ENCODE peak calls at places on chromosomes 4 and X, in ten cellular contexts. Y is tibial nerve, J is heart left ventricle, O is Peyer's patch, Z is endothelial cell of umbilical vein, W is K562, Q is IMR-90, S is A549, A is transverse colon, N is stomach. H is an unnamed sample.

GRCh38 chr4:173485164-173485563 is 44.9 kb downstream of the HAND2 start:
- DNase-seq in J (no peak), O (no peak), W (no peak), S (no peak), Y (no peak), Z (no peak), N (no peak), A (no peak), Q (peak; percentile 39), H (no peak)

GRCh38 chr4:16733509-16733908 is 164.9 kb downstream of the LDB2 start:
- DNase-seq in Z (no peak), W (no peak), J (no peak), N (no peak), A (no peak), Y (no peak), O (no peak), Q (no peak), S (no peak), H (no peak)

GRCh38 chr4:61431131-61431530 is 231.0 kb downstream of the ADGRL3 start:
- DNase-seq in S (no peak), Q (no peak), W (no peak), Y (no peak), N (no peak), O (no peak), J (no peak), A (no peak), Z (no peak), H (no peak)

GRCh38 chr4:105129286-105129685 is 17.4 kb upstream of the TET2 start:
- DNase-seq in S (no peak), Y (no peak), Z (no peak), N (no peak), O (no peak), Q (no peak), A (no peak), W (no peak), J (no peak), H (no peak)

GRCh38 chr4:62914758-62915157 is 1494.5 kb downstream of the TECRL start:
- DNase-seq in Z (no peak), Y (no peak), O (no peak), W (no peak), J (no peak), N (no peak), A (no peak), S (no peak), Q (no peak), H (no peak)

GRCh38 chrX:22122510-22122909 is 90.4 kb downstream of the PHEX start:
- DNase-seq in O (no peak), W (no peak), Y (peak; percentile 41), N (no peak), S (no peak), Z (peak; percentile 3), Q (peak; percentile 82), A (no peak), J (no peak), H (no peak)

GRCh38 chr4:94636004-94636403 is 121.8 kb upstream of the BMPR1B start:
- DNase-seq in Q (peak; percentile 36), A (no peak), O (no peak), J (no peak), W (no peak), N (no peak), S (no peak), Y (no peak), Z (no peak), H (no peak)

GRCh38 chr4:76879731-76880364 is 18.1 kb downstream of the SOWAHB start:
- DNase-seq in S (no peak), Q (peak; percentile 78), J (no peak), O (no peak), W (no peak), A (no peak), Z (no peak), N (no peak), Y (no peak), H (no peak)

GRCh38 chr4:74038161-74039064 is at the start of gene CXCL3:
- DNase-seq in Q (peak; percentile 40), Y (peak; percentile 44), O (peak; percentile 85), W (peak; percentile 82), Z (peak; percentile 67), A (peak; percentile 86), J (peak; percentile 85), N (peak; percentile 81), S (peak; percentile 46), H (peak; percentile 91)

GRCh38 chrX:111100191-111100590 is 4.2 kb downstream of the PAK3 start:
- DNase-seq in Y (peak; percentile 17), N (no peak), J (no peak), A (peak; percentile 10), O (no peak), Z (no peak), S (peak; percentile 72), W (peak; percentile 57), Q (peak; percentile 24), H (no peak)

GRCh38 chrX:38800981-38801845 is at the start of gene MID1IP1:
- DNase-seq in Z (peak; percentile 91), A (peak; percentile 92), Q (peak; percentile 89), Y (peak; percentile 80), W (peak; percentile 94), S (peak; percentile 91), O (peak; percentile 91), N (peak; percentile 88), J (peak; percentile 95), H (peak; percentile 89)

GRCh38 chr4:123785515-123785914 is 388.9 kb downstream of the SPRY1 start:
- DNase-seq in Y (peak; percentile 65), J (peak; percentile 68), W (no peak), A (peak; percentile 27), N (peak; percentile 27), Q (peak; percentile 96), S (no peak), Z (peak; percentile 10), O (no peak), H (no peak)

GRCh38 chrX:33987458-33987857 is 144.7 kb downstream of the FAM47A start:
- DNase-seq in Z (no peak), W (no peak), Q (no peak), S (no peak), A (no peak), O (no peak), J (peak; percentile 14), Y (no peak), N (no peak), H (no peak)

DNA sequence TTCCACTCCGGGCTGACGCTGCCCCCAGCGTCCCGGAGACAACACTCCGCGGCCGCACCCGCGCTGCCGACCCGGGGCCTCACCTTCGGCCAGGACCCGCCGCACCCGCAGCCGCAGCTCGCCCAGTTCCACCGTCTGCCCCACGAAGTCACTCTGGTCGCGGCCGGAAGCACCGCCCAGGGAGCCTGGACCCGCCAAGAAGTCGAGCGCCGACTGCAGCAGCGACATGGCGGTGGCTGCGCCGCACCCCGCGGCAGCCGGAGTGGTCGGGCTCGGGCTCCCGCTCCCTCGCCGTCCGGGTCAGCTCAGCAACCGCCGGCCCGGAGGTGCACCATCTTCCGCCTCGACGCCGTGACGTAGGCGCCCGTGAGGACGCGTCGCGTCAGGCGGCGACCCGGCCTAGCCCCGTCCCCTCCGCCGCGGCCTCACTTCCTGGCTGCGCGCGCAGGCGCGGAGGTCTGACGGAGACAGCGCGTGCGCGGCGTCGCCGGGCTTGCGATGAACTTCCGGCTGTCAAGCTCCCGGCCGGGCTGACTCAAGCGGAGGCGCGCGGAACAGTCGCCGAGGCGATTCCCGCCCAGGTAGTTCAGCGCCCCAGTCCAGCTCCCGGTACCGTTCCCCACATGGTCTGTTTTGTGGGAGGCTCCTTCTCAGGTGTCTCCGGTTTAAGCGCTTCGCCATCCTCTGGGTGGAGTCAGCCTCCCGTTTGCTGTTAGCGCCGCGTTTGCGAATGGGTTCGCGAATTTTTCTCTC is at the start of the genes GAK and TMEM175:
- DNase-seq in Q (peak; percentile 94), N (peak; percentile 99), S (peak; percentile 94), Y (peak; percentile 90), W (peak; percentile 97), J (peak; percentile 98), Z (peak; percentile 98), A (peak; percentile 98), O (peak; percentile 99), H (peak; percentile 98)
- TF ChIP-seq POLR2A in Q (peak; percentile 96), N (no peak), S (peak; percentile 86), Y (peak; percentile 81), W (peak; percentile 91), J (peak; percentile 63), Z (peak; percentile 92), A (peak; percentile 97), O (peak; percentile 94), H (peak; percentile 89)

GRCh38 chr4:185259719-185260118 is 50.3 kb downstream of the SNX25 start:
- DNase-seq in Q (no peak), J (no peak), Y (no peak), S (no peak), Z (no peak), O (no peak), A (no peak), W (no peak), N (no peak), H (no peak)
- H3K27ac ChIP-seq in Q (no peak overlapping the region), J (no peak overlapping the region), Y (no peak overlapping the region), S (no peak overlapping the region), Z (no peak overlapping the region), O (no peak overlapping the region), A (no peak overlapping the region), W (no peak overlapping the region), N (no peak overlapping the region), H (no peak overlapping the region)

DNA sequence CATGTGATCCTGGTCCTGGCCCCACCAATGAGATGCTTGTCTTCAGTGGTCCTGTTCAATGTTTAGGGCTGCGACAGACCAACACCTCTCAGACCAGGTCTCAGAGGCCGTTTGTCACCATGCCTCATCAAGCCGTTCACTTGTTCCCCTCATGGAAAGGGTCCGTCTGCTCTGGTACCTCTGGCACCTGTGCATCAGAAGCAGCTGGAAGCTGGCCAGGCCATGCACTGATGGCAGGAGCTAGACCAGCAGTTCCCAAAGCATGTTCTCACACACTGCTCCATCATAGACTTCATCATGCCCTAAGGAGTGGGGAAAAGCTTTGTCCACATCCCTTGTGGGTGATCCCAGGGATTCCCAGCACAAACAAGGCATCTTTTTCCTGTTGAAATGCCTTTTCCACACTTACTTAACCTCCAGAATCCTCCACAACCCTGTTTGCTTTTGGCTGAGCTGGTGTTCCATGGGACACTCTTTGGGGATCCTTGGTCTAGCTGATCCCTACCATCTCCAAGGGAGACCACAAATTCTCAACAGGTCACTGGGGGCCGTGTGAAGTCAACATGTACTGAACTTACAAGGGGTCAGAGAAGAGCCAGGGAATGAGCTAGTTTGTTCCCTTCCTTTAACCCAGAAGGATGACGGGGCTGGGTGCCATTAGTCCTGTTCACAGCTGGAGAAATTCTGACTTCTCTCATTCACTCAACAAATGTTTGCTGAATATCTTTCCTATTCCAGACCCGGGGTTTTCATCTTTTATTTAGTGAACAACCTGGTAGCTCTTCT is 21.8 kb downstream of the SH3TC1 start:
- DNase-seq in Q (no peak), O (no peak), N (no peak), A (no peak), S (no peak), J (no peak), W (no peak), Y (no peak), Z (no peak), H (no peak)
- TF ChIP-seq POLR2A in Q (no peak), O (no peak), N (no peak), A (no peak), S (no peak), J (no peak), W (no peak), Y (no peak), Z (no peak), H (no peak)

GRCh38 chr4:142509881-142510280 is 336.2 kb downstream of the INPP4B start:
- DNase-seq in J (no peak), O (no peak), Q (no peak), N (no peak), Z (no peak), S (no peak), W (no peak), Y (no peak), A (no peak), H (no peak)
- H3K27ac ChIP-seq in J (no peak overlapping the region), O (no peak overlapping the region), Q (no peak overlapping the region), N (no peak overlapping the region), Z (no peak overlapping the region), S (no peak overlapping the region), W (no peak overlapping the region), Y (no peak overlapping the region), A (no peak overlapping the region), H (no peak overlapping the region)

GRCh38 chr4:80266267-80266901 is at the start of gene FGF5:
- DNase-seq in A (peak; percentile 36), Z (peak; percentile 38), Q (peak; percentile 94), Y (peak; percentile 9), N (no peak), O (peak; percentile 49), J (peak; percentile 61), W (peak; percentile 84), S (no peak), H (no peak)
- TF ChIP-seq POLR2A in A (no peak), Z (no peak), Q (peak; percentile 93), Y (no peak), N (no peak), O (no peak), J (no peak), W (peak; percentile 79), S (no peak), H (no peak)

H was measured in right lobe of liver.